ENCODE peak calls at places on chromosomes 3 and 15, in four cellular contexts. F is GM23338, J is gastrocnemius medialis, H is lower lobe of right lung. P is an unnamed sample.

GRCh38 chr15:91936182-91936775 is 82.8 kb downstream of the SLCO3A1 start:
- DNase-seq in F (no peak), J (no peak), H (no peak), P (no peak)

GRCh38 chr15:56454841-56455240 is 10.1 kb downstream of the MNS1 start:
- DNase-seq in F (no peak), J (no peak), H (no peak), P (no peak)

GRCh38 chr3:136142592-136142991 is 53.5 kb downstream of the MSL2 start:
- DNase-seq in F (peak; percentile 72), J (no peak), H (no peak), P (no peak)

GRCh38 chr3:65944252-65944651 is 94.5 kb downstream of the MAGI1 start:
- DNase-seq in F (no peak), J (no peak), H (no peak), P (no peak)

GRCh38 chr15:77731945-77732344 is 99.2 kb upstream of the LINGO1 start:
- DNase-seq in F (no peak), J (no peak), H (no peak), P (no peak)

GRCh38 chr3:12227833-12228232 is 61.0 kb upstream of the PPARG start:
- DNase-seq in F (no peak), J (no peak), H (no peak), P (no peak)

GRCh38 chr3:4828279-4829030 is 150.8 kb upstream of the BHLHE40 start:
- DNase-seq in F (no peak), J (no peak), H (peak; percentile 59), P (peak; percentile 82)

GRCh38 chr3:69020424-69020823 is 6.9 kb upstream of the EOGT start:
- DNase-seq in F (no peak), J (no peak), H (no peak), P (no peak)

GRCh38 chr15:85793641-85794597 is 806 bp downstream of the KLHL25 start:
- DNase-seq in F (peak; percentile 37), J (peak; percentile 71), H (peak; percentile 64), P (no peak)

GRCh38 chr15:31331389-31331788 is 4.8 kb downstream of the KLF13 start:
- DNase-seq in F (no peak), J (no peak), H (no peak), P (no peak)

GRCh38 chr15:31332681-31333071 is 6.0 kb downstream of the KLF13 start:
- DNase-seq in F (no peak), J (no peak), H (no peak), P (no peak)

GRCh38 chr15:31332020-31332680 is 5.5 kb downstream of the KLF13 start:
- DNase-seq in F (no peak), J (no peak), H (no peak), P (no peak)

GRCh38 chr15:31333119-31333518 is 6.5 kb downstream of the KLF13 start:
- DNase-seq in F (no peak), J (no peak), H (peak; percentile 79), P (no peak)

GRCh38 chr15:31333820-31334219 is 7.2 kb downstream of the KLF13 start:
- DNase-seq in F (no peak), J (no peak), H (no peak), P (no peak)
- H3K4me1 ChIP-seq in F (peaks cover 27% of the 10 kb centered on the region), J (peaks cover 92% of the 10 kb centered on the region), H (peaks cover 96% of the 10 kb centered on the region), P (peaks cover 100% of the 10 kb centered on the region)

DNA sequence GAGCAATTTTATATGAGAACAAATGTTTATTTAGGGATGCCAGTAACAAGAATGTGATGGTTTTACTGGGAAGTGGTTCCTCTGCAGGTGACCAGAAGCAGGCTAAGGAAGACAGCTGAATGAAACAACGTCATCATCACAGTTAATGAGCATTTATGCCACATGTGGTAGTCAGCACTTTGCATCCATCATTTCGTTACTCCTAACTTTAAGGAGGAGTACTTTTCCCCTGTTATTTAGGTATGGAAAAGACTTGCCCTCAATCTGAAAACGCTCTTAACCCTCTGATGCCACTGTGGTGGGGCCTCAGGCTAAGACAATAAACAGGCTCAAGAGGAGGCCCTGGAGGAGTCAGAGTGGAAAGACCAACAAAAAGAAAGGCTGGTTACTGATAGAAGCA is 31.2 kb downstream of the INTS14 start:
- DNase-seq in F (no peak), J (no peak), H (no peak), P (no peak)
- H3K27ac ChIP-seq in F (peak overlapping the region; percentile 73), J (no peak overlapping the region), H (no peak overlapping the region), P (no peak overlapping the region)

DNA sequence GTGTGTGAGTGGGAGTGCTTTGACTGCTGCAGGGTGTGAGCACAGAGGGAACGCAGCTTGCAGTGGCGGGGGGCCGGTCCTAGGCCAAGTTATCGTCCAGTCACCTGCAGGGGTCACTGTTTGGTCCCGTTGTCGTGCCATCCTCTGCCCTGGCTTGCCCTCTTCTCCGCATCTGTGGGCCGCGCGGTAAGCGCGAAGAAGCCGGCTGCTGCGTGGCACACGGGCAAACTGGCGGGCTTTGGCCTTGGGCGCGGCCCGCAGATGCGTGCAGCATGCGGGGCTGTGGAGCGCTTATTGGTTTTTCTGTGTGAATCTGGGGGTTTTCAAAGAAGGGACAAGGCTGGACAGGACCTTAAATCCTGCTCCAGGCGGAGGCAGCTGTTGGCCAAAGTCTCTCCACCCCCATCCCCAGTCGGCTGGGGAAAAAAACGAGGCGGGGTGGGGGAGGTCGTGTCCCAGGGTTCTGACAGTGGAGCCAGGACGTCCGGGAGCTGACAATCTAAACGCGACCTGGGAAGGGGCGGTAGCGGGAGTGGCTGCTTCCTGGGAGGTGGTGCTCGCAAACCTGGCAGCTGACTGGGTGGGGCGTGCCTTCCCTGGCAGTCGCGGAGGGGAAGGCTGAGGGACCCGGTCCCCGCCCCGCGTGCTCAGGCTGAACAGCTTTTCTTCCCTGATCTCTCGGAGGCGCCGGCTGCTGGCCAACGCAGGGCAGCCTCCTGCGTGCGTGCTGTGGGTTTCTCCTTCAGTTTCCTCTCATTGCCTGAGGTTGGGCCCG is 39.7 kb upstream of the VEPH1 start:
- DNase-seq in F (peak; percentile 81), J (peak; percentile 46), H (peak; percentile 87), P (peak; percentile 79)
- TF ChIP-seq CTCF in F (peak; percentile 81), J (no peak), H (no peak), P (no peak)

DNA sequence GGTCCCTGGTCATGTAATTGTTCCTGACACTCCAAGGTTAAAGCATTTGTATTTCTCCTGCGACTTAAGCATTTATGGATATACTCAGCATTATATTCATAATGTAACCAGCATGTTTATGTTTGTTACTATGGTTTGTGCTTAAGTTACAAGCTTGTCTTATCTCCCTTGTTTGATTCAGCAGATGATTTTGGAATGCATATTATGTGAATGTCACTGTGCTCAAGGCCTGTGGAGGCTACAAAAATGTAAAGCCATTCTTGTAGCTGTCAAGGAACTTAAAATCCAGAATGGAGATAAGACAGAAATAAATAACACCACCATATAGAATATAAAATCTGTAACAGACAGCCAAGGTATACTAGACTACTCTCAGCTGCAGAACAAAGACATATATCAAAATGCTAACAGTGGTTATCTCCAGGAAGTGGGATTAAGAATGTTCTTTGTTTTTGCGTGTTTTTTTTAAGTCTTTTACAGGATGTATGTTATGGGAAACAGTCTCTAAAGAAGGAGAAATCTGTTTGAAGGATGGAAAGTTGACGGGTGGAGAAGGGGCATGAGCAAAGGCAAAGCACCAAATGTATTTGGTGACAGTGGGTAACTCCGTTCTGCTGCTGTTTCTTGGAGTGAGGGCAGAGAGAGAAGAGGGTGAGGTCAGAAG is 61.4 kb downstream of the IGF2BP2 start:
- DNase-seq in F (no peak), J (no peak), H (no peak), P (no peak)
- H3K4me1 ChIP-seq in F (peaks cover 50% of the 10 kb centered on the region), J (peaks cover 32% of the 10 kb centered on the region), H (peaks cover 54% of the 10 kb centered on the region), P (peaks cover 26% of the 10 kb centered on the region)

GRCh38 chr3:195910499-195910845 is 2.1 kb upstream of the TNK2 start:
- DNase-seq in F (no peak), J (no peak), H (no peak), P (no peak)

GRCh38 chr3:195911041-195911945 is 2.9 kb upstream of the TNK2 start:
- DNase-seq in F (no peak), J (no peak), H (no peak), P (no peak)

GRCh38 chr3:195909294-195909644 is 918 bp upstream of the TNK2 start:
- DNase-seq in F (peak; percentile 68), J (no peak), H (no peak), P (no peak)

GRCh38 chr3:195908439-195909293 is at the start of gene TNK2:
- DNase-seq in F (peak; percentile 52), J (no peak), H (peak; percentile 71), P (no peak)

DNA sequence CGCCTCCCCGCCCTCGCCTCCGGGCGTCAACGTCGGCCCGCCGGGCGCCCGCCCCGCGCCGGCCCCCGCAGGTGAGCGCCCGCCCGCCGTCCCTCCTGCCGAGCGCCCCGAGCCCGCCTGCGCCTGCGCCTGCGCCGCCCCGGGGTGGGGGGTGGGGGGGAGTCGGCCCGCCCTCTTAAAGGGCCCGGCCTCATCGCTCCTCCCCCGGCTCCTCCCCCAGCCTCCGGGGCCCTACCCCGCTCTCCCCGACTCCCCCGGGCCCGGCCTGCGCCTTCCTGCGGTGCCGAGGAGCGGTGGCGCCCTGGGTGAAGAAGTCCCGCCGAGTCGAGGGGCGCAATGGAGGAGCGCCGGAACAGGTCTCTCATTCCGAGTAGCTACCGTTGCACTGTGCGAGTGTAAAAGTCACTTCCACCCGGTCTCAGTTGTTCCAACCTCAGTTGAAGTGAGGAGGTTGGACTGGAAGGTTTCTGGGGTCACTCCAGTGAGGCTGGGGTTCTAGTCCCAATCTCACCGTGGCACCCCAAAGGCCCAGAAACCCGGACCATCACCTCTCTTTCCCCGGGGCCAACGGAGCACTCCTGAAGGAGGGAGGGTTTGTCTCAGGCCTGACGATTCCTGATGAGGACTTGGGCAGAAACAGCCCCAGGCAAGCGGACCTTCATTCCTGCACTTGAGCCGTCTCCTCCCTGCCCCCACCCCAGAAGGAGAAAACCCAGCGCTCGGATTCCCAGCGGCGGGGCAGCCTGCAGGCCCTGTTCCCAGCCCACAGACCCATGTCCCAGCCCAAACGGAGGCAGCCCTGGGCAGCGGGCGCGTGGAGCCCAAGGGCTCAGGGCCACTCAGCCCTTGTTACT is 1.5 kb upstream of the TNK2 start:
- DNase-seq in F (peak; percentile 82), J (peak; percentile 77), H (peak; percentile 88), P (peak; percentile 74)
- H3K27ac ChIP-seq in F (peak overlapping the region; percentile 78), J (peak overlapping the region; percentile 98), H (peak overlapping the region; percentile 77), P (peak overlapping the region; percentile 92)

DNA sequence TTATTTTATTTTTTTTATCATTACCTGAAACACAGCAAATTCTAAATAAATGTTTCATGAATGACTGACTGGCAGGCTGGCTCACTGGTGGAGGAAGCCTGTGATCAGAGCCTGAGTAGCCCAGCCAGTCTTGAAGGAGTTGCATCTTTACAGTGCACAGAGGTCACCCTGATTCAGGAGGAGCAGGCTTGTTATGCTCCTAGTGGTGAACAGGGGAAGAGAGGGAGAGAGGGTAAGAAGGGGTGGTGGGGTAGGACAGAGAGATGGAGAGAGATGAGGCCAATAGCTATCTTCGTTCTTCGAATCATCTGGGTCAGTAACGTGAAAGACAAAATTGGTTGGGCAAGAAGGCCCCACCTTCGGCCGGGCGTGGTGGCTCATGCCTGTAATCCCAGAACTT is 202.6 kb upstream of the MCTP2 start:
- DNase-seq in F (no peak), J (no peak), H (no peak), P (no peak)
- TF ChIP-seq CTCF in F (peak; percentile 23), J (no peak), H (no peak), P (no peak)

DNA sequence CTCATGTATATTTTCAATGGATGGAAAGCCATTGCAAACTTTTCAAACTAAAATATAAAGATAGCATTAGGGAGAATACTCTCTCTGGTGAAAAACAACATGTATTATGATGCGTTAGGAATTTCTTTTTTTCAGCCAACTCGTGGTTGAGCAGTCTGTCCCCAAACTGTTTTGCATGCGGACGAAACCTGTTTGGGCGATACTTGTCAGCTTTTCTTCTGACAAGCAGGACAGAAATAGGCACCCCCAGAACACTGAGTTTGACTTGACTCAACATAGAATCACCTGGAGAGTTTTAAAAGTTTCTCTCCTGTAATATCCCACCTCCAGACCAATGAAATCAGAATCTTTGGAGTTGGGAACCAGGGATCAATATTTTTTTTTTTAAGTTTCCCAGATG is 417.5 kb upstream of the TPRG1 start:
- DNase-seq in F (no peak), J (no peak), H (no peak), P (no peak)
- H3K4me1 ChIP-seq in F (no peaks in the 10 kb centered on the region), J (no peaks in the 10 kb centered on the region), H (no peaks in the 10 kb centered on the region), P (no peaks in the 10 kb centered on the region)